ENCODE peak calls at places on chromosomes 12 and 14, in ten cellular contexts. J is left ventricle myocardium inferior, V is GM20000, E is GM23338, T is upper lobe of right lung, R is cardiac fibroblast, U is Peyer's patch, K is pancreas, O is IMR-90, H is lower leg skin. L is an unnamed sample.

GRCh38 chr14:68232643-68233055 is 413.1 kb downstream of the RAD51B start:
- DNase-seq in T (no peak), E (no peak), H (peak; percentile 69), U (no peak), R (peak; percentile 100), J (no peak), O (peak; percentile 99), K (no peak), V (peak; percentile 49), L (no peak)

GRCh38 chr14:36521598-36522345 is 1.7 kb upstream of the NKX2-1 start:
- DNase-seq in U (no peak), K (no peak), H (no peak), O (no peak), T (peak; percentile 84), V (no peak), R (no peak), E (peak; percentile 79), J (no peak), L (no peak)

GRCh38 chr12:124867389-124867930 is 3.8 kb upstream of the SCARB1 start:
- DNase-seq in J (no peak), V (no peak), H (no peak), E (no peak), U (no peak), O (peak; percentile 81), R (peak; percentile 69), T (no peak), K (no peak), L (no peak)

GRCh38 chr12:62530596-62530995 is 64.0 kb downstream of the MON2 start:
- DNase-seq in K (no peak), R (peak; percentile 41), O (peak; percentile 95), T (no peak), U (no peak), V (no peak), E (no peak), H (no peak), J (no peak), L (no peak)

GRCh38 chr14:71321556-71322315 is 414.5 kb downstream of the PCNX1 start:
- DNase-seq in J (no peak), H (peak; percentile 27), K (no peak), R (peak; percentile 87), O (peak; percentile 63), T (no peak), U (no peak), E (peak; percentile 89), V (no peak), L (no peak)

GRCh38 chr12:66111605-66112004 is 18.9 kb downstream of the LLPH start:
- DNase-seq in R (peak; percentile 36), H (no peak), E (no peak), J (no peak), V (no peak), U (no peak), T (no peak), K (no peak), O (no peak), L (no peak)

GRCh38 chr12:12943589-12944260 is 8.2 kb downstream of the GPRC5D start:
- DNase-seq in H (peak; percentile 27), E (no peak), K (no peak), J (no peak), O (peak; percentile 52), U (no peak), V (no peak), R (peak; percentile 79), T (no peak), L (no peak)

GRCh38 chr14:47966411-47966810 is 291.0 kb upstream of the MDGA2 start:
- DNase-seq in O (no peak), T (no peak), V (no peak), R (no peak), K (no peak), H (no peak), U (no peak), J (no peak), E (no peak), L (no peak)

GRCh38 chr12:21337959-21338704 is 3.4 kb upstream of the SLCO1A2 start:
- DNase-seq in O (no peak), T (no peak), R (no peak), V (no peak), J (no peak), E (no peak), H (no peak), K (no peak), U (no peak), L (no peak)

DNA sequence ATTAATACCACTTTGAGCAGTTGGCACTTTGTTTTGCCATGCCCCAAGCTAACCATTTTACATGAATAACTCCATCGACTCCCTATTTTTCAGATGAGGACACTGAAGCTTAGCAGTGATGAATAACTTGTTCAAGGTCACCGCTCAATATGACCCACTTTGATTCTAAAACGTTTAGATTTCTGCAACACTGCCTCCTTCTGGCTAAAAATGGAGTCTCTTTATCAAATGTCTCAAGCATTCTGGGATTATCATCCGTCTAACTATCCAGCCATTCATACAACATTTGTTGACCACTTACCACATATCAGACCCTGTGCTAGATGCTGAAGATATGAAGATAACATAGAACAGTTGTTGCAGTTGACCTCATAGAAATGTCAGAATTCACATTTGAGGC is 298.0 kb downstream of the PPFIA2 start:
- DNase-seq in K (no peak), J (no peak), V (no peak), U (no peak), R (no peak), H (no peak), T (no peak), O (no peak), E (peak; percentile 60), L (no peak)
- TF ChIP-seq CTCF in K (no peak), J (no peak), V (no peak), U (no peak), R (no peak), H (no peak), T (no peak), O (no peak), E (peak; percentile 75), L (no peak)

GRCh38 chr14:106235356-106236159 is 709.2 kb downstream of the TMEM121 start:
- DNase-seq in K (no peak), V (no peak), R (no peak), T (no peak), H (no peak), J (no peak), E (no peak), O (no peak), U (no peak), L (no peak)
- TF ChIP-seq CTCF in K (no peak), V (no peak), R (no peak), T (no peak), H (no peak), J (no peak), E (no peak), O (no peak), U (no peak), L (no peak)

GRCh38 chr12:88057994-88058718 is 29.0 kb upstream of the C12orf50 start:
- DNase-seq in T (no peak), V (no peak), K (no peak), U (no peak), J (peak; percentile 42), R (peak; percentile 79), H (no peak), E (no peak), O (peak; percentile 40), L (no peak)

GRCh38 chr12:88056571-88056970 is 27.4 kb upstream of the C12orf50 start:
- DNase-seq in K (no peak), E (no peak), J (no peak), O (no peak), H (no peak), V (no peak), T (no peak), R (peak; percentile 14), U (no peak), L (no peak)

GRCh38 chr12:88052686-88053085 is 23.5 kb upstream of the C12orf50 start:
- DNase-seq in O (peak; percentile 44), T (no peak), V (no peak), J (no peak), H (no peak), E (peak; percentile 62), U (no peak), K (no peak), R (peak; percentile 59), L (no peak)
- TF ChIP-seq CTCF in O (peak; percentile 49), T (peak; percentile 30), V (peak; percentile 27), J (peak; percentile 46), H (no peak), E (peak; percentile 54), U (no peak), K (no peak), R (peak; percentile 48), L (no peak)

DNA sequence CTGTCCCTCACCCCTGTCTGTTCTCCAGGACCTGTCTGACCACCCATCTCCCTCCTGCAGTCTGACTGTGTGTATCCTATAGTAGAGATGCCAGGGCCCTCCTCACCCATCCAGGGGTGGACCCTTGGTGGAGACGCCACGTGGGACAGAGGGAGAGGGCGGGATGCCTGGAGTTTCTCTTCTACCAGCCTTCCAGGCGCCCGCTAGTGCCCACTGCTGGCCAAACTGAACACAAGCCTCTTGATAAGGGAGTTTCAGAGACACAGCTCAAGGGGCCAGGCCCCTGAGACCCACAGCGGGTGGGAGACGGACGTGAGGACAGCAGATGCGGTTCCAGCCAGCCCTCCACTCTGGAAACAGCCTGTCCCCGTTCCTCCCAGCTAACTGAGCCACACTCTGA is 147.3 kb downstream of the RBM19 start:
- DNase-seq in U (no peak), V (no peak), O (no peak), E (peak; percentile 79), K (no peak), R (peak; percentile 9), T (no peak), H (no peak), J (no peak), L (no peak)
- TF ChIP-seq CTCF in U (no peak), V (no peak), O (peak; percentile 28), E (peak; percentile 69), K (no peak), R (peak; percentile 54), T (no peak), H (no peak), J (no peak), L (no peak)

GRCh38 chr14:22226381-22226780 is 362.6 kb downstream of the DAD1 start:
- DNase-seq in K (no peak), H (no peak), V (peak; percentile 10), E (peak; percentile 68), R (peak; percentile 44), J (no peak), U (no peak), T (no peak), O (peak; percentile 59), L (no peak)
- TF ChIP-seq CTCF in K (no peak), H (no peak), V (no peak), E (peak; percentile 72), R (no peak), J (no peak), U (no peak), T (peak; percentile 35), O (peak; percentile 46), L (no peak)

GRCh38 chr14:73804636-73805035 is 47.0 kb upstream of the PTGR2 start:
- DNase-seq in R (no peak), T (no peak), K (no peak), J (no peak), E (no peak), V (no peak), O (no peak), H (no peak), U (no peak), L (no peak)
- TF ChIP-seq CTCF in R (no peak), T (no peak), K (no peak), J (no peak), E (no peak), V (no peak), O (no peak), H (no peak), U (no peak), L (no peak)

GRCh38 chr14:42378274-42378673 is 771.6 kb downstream of the LRFN5 start:
- DNase-seq in J (no peak), K (no peak), R (no peak), H (no peak), E (peak; percentile 40), O (no peak), T (no peak), U (no peak), V (no peak), L (no peak)
- TF ChIP-seq CTCF in J (no peak), K (no peak), R (no peak), H (no peak), E (peak; percentile 21), O (no peak), T (no peak), U (no peak), V (no peak), L (no peak)

L was measured in omental fat pad.